ENCODE peak calls at places on chromosomes 13 and 19, in nine cellular contexts. F, N, C, L, A, G, Y, S and E are unnamed samples.

GRCh38 chr19:11092181-11092538 is 2.9 kb downstream of the LDLR start:
- DNase-seq in F (no peak), N (no peak), C (peak), L (no peak), A (peak), G (peak), Y (peak), S (peak), E (no peak)

GRCh38 chr13:40206241-40207109 is 460.0 kb downstream of the FOXO1 start:
- DNase-seq in F (no peak), N (no peak), C (peak), L (no peak), A (no peak), G (peak), Y (no peak), S (peak), E (no peak)

GRCh38 chr19:46721269-46722003 is 4.5 kb upstream of the PRKD2 start:
- DNase-seq in F (peak), N (no peak), C (no peak), L (no peak), A (no peak), G (no peak), Y (no peak), S (no peak), E (no peak)

GRCh38 chr13:34344761-34345600 is 527.0 kb downstream of the RFC3 start:
- DNase-seq in F (no peak), N (no peak), C (no peak), L (no peak), A (no peak), G (no peak), Y (no peak), S (no peak), E (no peak)

GRCh38 chr13:45781553-45782326 is 69.8 kb downstream of the SIAH3 start:
- DNase-seq in F (no peak), N (no peak), C (no peak), L (peak), A (no peak), G (peak), Y (no peak), S (peak), E (no peak)

GRCh38 chr19:7333198-7334118 is 15.3 kb upstream of the ARHGEF18 start:
- DNase-seq in F (peak), N (no peak), C (no peak), L (no peak), A (no peak), G (no peak), Y (no peak), S (peak), E (no peak)

GRCh38 chr13:101144808-101145419 is 271.4 kb downstream of the NALCN start:
- DNase-seq in F (no peak), N (no peak), C (no peak), L (no peak), A (peak), G (no peak), Y (no peak), S (peak), E (no peak)

GRCh38 chr13:98535501-98536357 is 41.2 kb downstream of the STK24 start:
- DNase-seq in F (no peak), N (no peak), C (no peak), L (no peak), A (no peak), G (no peak), Y (no peak), S (peak), E (no peak)

GRCh38 chr19:11378319-11379189 is 4.1 kb downstream of the SWSAP1 start:
- DNase-seq in F (no peak), N (peak), C (no peak), L (no peak), A (peak), G (peak), Y (no peak), S (peak), E (no peak)

GRCh38 chr19:11507370-11508078 is 1.9 kb upstream of the ZNF653 start:
- DNase-seq in F (no peak), N (no peak), C (no peak), L (no peak), A (no peak), G (no peak), Y (no peak), S (no peak), E (no peak)

GRCh38 chr13:30679483-30680330 is 55.6 kb upstream of the ALOX5AP start:
- DNase-seq in F (no peak), N (no peak), C (no peak), L (no peak), A (peak), G (no peak), Y (no peak), S (peak), E (no peak)

GRCh38 chr19:40907968-40908735 is 26.1 kb upstream of the CYP2A7 start:
- DNase-seq in F (peak), N (no peak), C (peak), L (no peak), A (no peak), G (peak), Y (peak), S (no peak), E (no peak)

GRCh38 chr13:89407357-89407756 is 1736.2 kb downstream of the SLITRK5 start:
- DNase-seq in F (no peak), N (no peak), C (no peak), L (no peak), A (no peak), G (no peak), Y (no peak), S (no peak), E (no peak)

GRCh38 chr19:781800-782194 is 15.5 kb upstream of the PTBP1 start:
- DNase-seq in F (no peak), N (no peak), C (no peak), L (no peak), A (no peak), G (no peak), Y (no peak), S (no peak), E (no peak)

GRCh38 chr13:88376762-88377388 is 705.7 kb downstream of the SLITRK5 start:
- DNase-seq in F (no peak), N (no peak), C (no peak), L (no peak), A (no peak), G (no peak), Y (no peak), S (no peak), E (no peak)

GRCh38 chr19:23785982-23786381 is 27.3 kb upstream of the ZNF681 start:
- DNase-seq in F (no peak), N (no peak), C (no peak), L (no peak), A (no peak), G (no peak), Y (no peak), S (no peak), E (no peak)

GRCh38 chr19:42468273-42468796 is 25.6 kb upstream of the CXCL17 start:
- DNase-seq in F (no peak), N (no peak), C (no peak), L (no peak), A (peak), G (no peak), Y (no peak), S (peak), E (no peak)

GRCh38 chr13:110396913-110397379 is 89.9 kb downstream of the COL4A2 start:
- DNase-seq in F (no peak), N (no peak), C (no peak), L (peak), A (peak), G (peak), Y (no peak), S (peak), E (no peak)